ENCODE peak calls at places on chromosomes 1 and 21, in five cellular contexts. B is left lung, T is dorsolateral prefrontal cortex, O is RWPE1, I is kidney. N is an unnamed sample.

GRCh38 chr1:118075116-118075515 is 109.9 kb downstream of the SPAG17 start:
- DNase-seq in B (no peak), T (no peak), O (peak), I (no peak), N (no peak)

GRCh38 chr1:12450831-12451559 is 167.0 kb downstream of the DHRS3 start:
- DNase-seq in B (no peak), T (no peak), O (no peak), I (no peak), N (no peak)

GRCh38 chr1:100584761-100585745 is 47.1 kb downstream of the GPR88 start:
- DNase-seq in B (no peak), T (no peak), O (no peak), I (no peak), N (no peak)

GRCh38 chr21:32456497-32456918 is 44.0 kb downstream of the EVA1C start:
- DNase-seq in B (no peak), T (no peak), O (no peak), I (no peak), N (no peak)

GRCh38 chr1:174040387-174040786 is 18.2 kb upstream of the RC3H1 start:
- DNase-seq in B (no peak), T (no peak), O (peak), I (no peak), N (no peak)

GRCh38 chr1:201309420-201309819 is 26.1 kb downstream of the PKP1 start:
- DNase-seq in B (peak), T (peak), O (peak), I (no peak), N (no peak)

GRCh38 chr21:42650033-42650370 is 3.4 kb upstream of the PDE9A start:
- DNase-seq in B (peak), T (peak), O (no peak), I (peak), N (no peak)

GRCh38 chr1:50279622-50280320 is 143.5 kb downstream of the DMRTA2 start:
- DNase-seq in B (no peak), T (no peak), O (peak), I (no peak), N (no peak)

GRCh38 chr1:64961923-64962322 is 4.4 kb downstream of the JAK1 start:
- DNase-seq in B (no peak), T (no peak), O (no peak), I (no peak), N (no peak)

GRCh38 chr1:32791881-32792280 is 25.3 kb downstream of the YARS1 start:
- DNase-seq in B (no peak), T (no peak), O (no peak), I (no peak), N (no peak)

GRCh38 chr1:107991371-107992066 is 26.5 kb upstream of the VAV3 start:
- DNase-seq in B (no peak), T (peak), O (peak), I (no peak), N (no peak)

GRCh38 chr1:41626616-41627375 is 142.3 kb upstream of the EDN2 start:
- DNase-seq in B (no peak), T (no peak), O (peak), I (no peak), N (no peak)

GRCh38 chr1:204751883-204752687 is 66.5 kb upstream of the LRRN2 start:
- DNase-seq in B (peak), T (no peak), O (peak), I (no peak), N (no peak)

GRCh38 chr1:1624443-1625403 is 7.2 kb upstream of the MMP23B start:
- DNase-seq in B (peak), T (peak), O (no peak), I (no peak), N (no peak)

GRCh38 chr21:44740721-44741120 is 29.3 kb upstream of the TSPEAR start:
- DNase-seq in B (no peak), T (no peak), O (no peak), I (no peak), N (peak)

GRCh38 chr21:44738621-44739020 is 27.2 kb upstream of the TSPEAR start:
- DNase-seq in B (no peak), T (no peak), O (no peak), I (no peak), N (peak)

GRCh38 chr21:44739316-44739715 is 27.9 kb upstream of the TSPEAR start:
- DNase-seq in B (no peak), T (no peak), O (no peak), I (no peak), N (peak)

GRCh38 chr21:44741921-44742320 is 30.5 kb upstream of the TSPEAR start:
- DNase-seq in B (no peak), T (no peak), O (no peak), I (no peak), N (no peak)

GRCh38 chr21:44742418-44743153 is 31.2 kb upstream of the TSPEAR start:
- DNase-seq in B (no peak), T (no peak), O (no peak), I (no peak), N (no peak)
- TF ChIP-seq CTCF in B (no peak), T (no peak), O (peak), I (no peak), N (peak)

GRCh38 chr1:15151871-15152270 is 1.7 kb upstream of the TMEM51 start:
- DNase-seq in B (no peak), T (no peak), O (no peak), I (no peak), N (no peak)
- TF ChIP-seq CTCF in B (no peak), T (no peak), O (no peak), I (no peak), N (no peak)

GRCh38 chr1:228734881-228735801 is at the start of gene RHOU:
- DNase-seq in B (peak), T (peak), O (peak), I (peak), N (peak)
- TF ChIP-seq CTCF in B (peak), T (peak), O (peak), I (peak), N (peak)

GRCh38 chr21:15552914-15553491 is 176.8 kb upstream of the USP25 start:
- DNase-seq in B (no peak), T (no peak), O (peak), I (no peak), N (no peak)
- TF ChIP-seq CTCF in B (peak), T (peak), O (peak), I (peak), N (peak)

DNA sequence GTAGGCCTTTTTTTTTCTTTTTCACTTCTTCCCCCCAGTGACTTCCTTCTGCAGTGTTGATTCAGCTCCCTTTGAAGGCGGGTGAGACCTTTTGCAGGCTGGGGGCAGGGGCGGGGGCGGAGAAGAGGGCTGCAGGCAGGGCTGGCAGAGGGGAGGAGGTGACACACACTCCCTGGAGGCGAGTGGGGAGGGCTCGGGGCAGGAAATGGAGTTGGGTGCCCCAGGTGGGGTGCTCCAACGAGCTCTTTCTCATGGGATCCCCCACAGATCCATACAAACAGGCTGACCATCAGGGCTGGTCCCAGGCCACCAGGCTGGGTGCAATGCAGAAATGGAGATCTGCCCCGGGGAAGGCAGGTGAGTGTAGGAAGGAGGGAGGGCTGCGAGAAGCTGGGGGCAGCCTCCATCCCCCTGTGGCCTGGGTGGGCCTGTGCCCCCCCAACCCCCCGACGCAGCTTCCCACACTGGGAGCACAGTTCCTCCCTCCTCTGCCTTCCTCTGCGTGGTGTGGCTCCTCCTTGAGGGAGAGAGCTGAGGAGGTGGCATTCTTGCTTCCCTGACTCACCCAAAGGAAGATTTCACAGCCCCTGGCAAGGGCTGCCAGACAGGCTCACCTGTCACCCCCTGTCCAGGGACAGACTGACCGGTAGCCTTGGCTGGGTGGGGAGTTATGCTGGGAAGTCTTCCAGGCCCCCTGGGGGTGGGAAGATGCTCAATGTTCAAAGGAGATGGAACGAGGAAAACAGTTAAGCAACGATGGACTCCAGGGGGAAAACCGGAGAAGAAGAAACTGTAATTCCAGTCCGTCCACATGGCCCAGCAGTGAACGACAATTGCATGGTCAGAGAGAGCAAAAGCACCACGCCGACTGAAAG is 7.1 kb upstream of the ITGB2 start:
- DNase-seq in B (peak), T (no peak), O (peak), I (peak), N (no peak)
- TF ChIP-seq CTCF in B (no peak), T (no peak), O (no peak), I (no peak), N (no peak)